ENCODE peak calls at places on chromosome 12, in four cellular contexts. One of them, this sample, is unnamed.

GRCh38 chr12:91718326-91718725 is 427.3 kb downstream of the BTG1 start:
- DNase-seq in K562: no peak
- DNase-seq in HCT116: no peak
- DNase-seq in fibroblast of lung: no peak
- DNase-seq in this sample: no peak

GRCh38 chr12:130967631-130968030 is 13.9 kb downstream of the ADGRD1 start:
- DNase-seq in K562: no peak
- DNase-seq in HCT116: no peak
- DNase-seq in fibroblast of lung: no peak
- DNase-seq in this sample: no peak

GRCh38 chr12:98998697-98999299 is 353.7 kb downstream of the APAF1 start:
- DNase-seq in K562: peak; percentile 40
- DNase-seq in HCT116: peak; percentile 12
- DNase-seq in fibroblast of lung: peak; percentile 23
- DNase-seq in this sample: peak; percentile 68

GRCh38 chr12:19915392-19916192 is 452.7 kb upstream of the PDE3A start:
- DNase-seq in K562: no peak
- DNase-seq in HCT116: peak; percentile 8
- DNase-seq in fibroblast of lung: peak; percentile 57
- DNase-seq in this sample: peak; percentile 48

GRCh38 chr12:87428701-87429277 is 600.4 kb downstream of the C12orf50 start:
- DNase-seq in K562: no peak
- DNase-seq in HCT116: no peak
- DNase-seq in fibroblast of lung: peak; percentile 64
- DNase-seq in this sample: no peak

GRCh38 chr12:45336331-45336730 is 120.4 kb downstream of the ANO6 start:
- DNase-seq in K562: peak; percentile 14
- DNase-seq in HCT116: no peak
- DNase-seq in fibroblast of lung: peak; percentile 98
- DNase-seq in this sample: no peak

GRCh38 chr12:99436584-99436983 is 211.0 kb upstream of the GARIN6 start:
- DNase-seq in K562: no peak
- DNase-seq in HCT116: no peak
- DNase-seq in fibroblast of lung: no peak
- DNase-seq in this sample: no peak

GRCh38 chr12:57888407-57889157 is 42.1 kb upstream of the CTDSP2 start:
- DNase-seq in K562: no peak
- DNase-seq in HCT116: no peak
- DNase-seq in fibroblast of lung: peak; percentile 86
- DNase-seq in this sample: peak; percentile 74

GRCh38 chr12:102681747-102682146 is 201.4 kb upstream of the IGF1 start:
- DNase-seq in K562: no peak
- DNase-seq in HCT116: no peak
- DNase-seq in fibroblast of lung: no peak
- DNase-seq in this sample: no peak

GRCh38 chr12:123160801-123161487 is 10.1 kb upstream of the PITPNM2 start:
- DNase-seq in K562: no peak
- DNase-seq in HCT116: no peak
- DNase-seq in fibroblast of lung: no peak
- DNase-seq in this sample: no peak

GRCh38 chr12:78719721-78720120 is 144.9 kb upstream of the SYT1 start:
- DNase-seq in K562: no peak
- DNase-seq in HCT116: no peak
- DNase-seq in fibroblast of lung: peak; percentile 64
- DNase-seq in this sample: no peak

GRCh38 chr12:31465002-31465401 is 125.9 kb downstream of the DENND5B start:
- DNase-seq in K562: no peak
- DNase-seq in HCT116: no peak
- DNase-seq in fibroblast of lung: no peak
- DNase-seq in this sample: no peak

GRCh38 chr12:64160718-64161060 is 61.4 kb downstream of the KICS2 start:
- DNase-seq in K562: no peak
- DNase-seq in HCT116: no peak
- DNase-seq in fibroblast of lung: peak; percentile 55
- DNase-seq in this sample: no peak

GRCh38 chr12:105091495-105092206 is 7.4 kb upstream of the ALDH1L2 start:
- DNase-seq in K562: no peak
- DNase-seq in HCT116: no peak
- DNase-seq in fibroblast of lung: no peak
- DNase-seq in this sample: no peak

GRCh38 chr12:91178139-91178561 is 4.5 kb downstream of the DCN start:
- DNase-seq in K562: no peak
- DNase-seq in HCT116: no peak
- DNase-seq in fibroblast of lung: peak; percentile 26
- DNase-seq in this sample: peak; percentile 40

GRCh38 chr12:43069768-43070221 is 480.2 kb upstream of the PRICKLE1 start:
- DNase-seq in K562: no peak
- DNase-seq in HCT116: no peak
- DNase-seq in fibroblast of lung: peak; percentile 92
- DNase-seq in this sample: no peak

GRCh38 chr12:116441292-116441691 is 117.9 kb upstream of the MAP1LC3B2 start:
- DNase-seq in K562: no peak
- DNase-seq in HCT116: no peak
- DNase-seq in fibroblast of lung: no peak
- DNase-seq in this sample: no peak

GRCh38 chr12:120528861-120529525 is at the start of gene COQ5:
- DNase-seq in K562: peak; percentile 79
- DNase-seq in HCT116: peak; percentile 68
- DNase-seq in fibroblast of lung: peak; percentile 81
- DNase-seq in this sample: peak; percentile 73

GRCh38 chr12:66044731-66045130 is 85.8 kb downstream of the LLPH start:
- DNase-seq in K562: no peak
- DNase-seq in HCT116: no peak
- DNase-seq in fibroblast of lung: peak; percentile 72
- DNase-seq in this sample: no peak

GRCh38 chr12:123859035-123859434 is 96.9 kb downstream of the DNAH10 start:
- DNase-seq in K562: no peak
- DNase-seq in HCT116: no peak
- DNase-seq in fibroblast of lung: no peak
- DNase-seq in this sample: no peak

GRCh38 chr12:96241484-96242256 is 47.5 kb downstream of the ELK3 start:
- DNase-seq in K562: no peak
- DNase-seq in HCT116: no peak
- DNase-seq in fibroblast of lung: peak; percentile 80
- DNase-seq in this sample: no peak

GRCh38 chr12:100733817-100734593 is 60.6 kb upstream of the ANO4 start:
- DNase-seq in K562: no peak
- DNase-seq in HCT116: peak; percentile 21
- DNase-seq in fibroblast of lung: peak; percentile 23
- DNase-seq in this sample: no peak

GRCh38 chr12:79886917-79887519 is 47.9 kb downstream of the PPP1R12A start:
- DNase-seq in K562: peak; percentile 23
- DNase-seq in HCT116: peak; percentile 41
- DNase-seq in fibroblast of lung: peak; percentile 57
- DNase-seq in this sample: peak; percentile 63

GRCh38 chr12:102879144-102879763 is 37.8 kb downstream of the PAH start:
- DNase-seq in K562: peak; percentile 10
- DNase-seq in HCT116: peak; percentile 76
- DNase-seq in fibroblast of lung: peak; percentile 24
- DNase-seq in this sample: peak; percentile 84

GRCh38 chr12:84079621-84080020 is 833.0 kb downstream of the SLC6A15 start:
- DNase-seq in K562: no peak
- DNase-seq in HCT116: no peak
- DNase-seq in fibroblast of lung: peak; percentile 16
- DNase-seq in this sample: no peak

GRCh38 chr12:79452906-79453305 is 237.9 kb downstream of the PAWR start:
- DNase-seq in K562: no peak
- DNase-seq in HCT116: no peak
- DNase-seq in fibroblast of lung: no peak
- DNase-seq in this sample: no peak

GRCh38 chr12:132074216-132074615 is 69.9 kb downstream of the DDX51 start:
- DNase-seq in K562: no peak
- DNase-seq in HCT116: no peak
- DNase-seq in fibroblast of lung: no peak
- DNase-seq in this sample: no peak

GRCh38 chr12:46549527-46550265 is 177.1 kb upstream of the SLC38A2 start:
- DNase-seq in K562: no peak
- DNase-seq in HCT116: peak; percentile 84
- DNase-seq in fibroblast of lung: peak; percentile 84
- DNase-seq in this sample: peak; percentile 82

GRCh38 chr12:46547421-46548340 is 175.1 kb upstream of the SLC38A2 start:
- DNase-seq in K562: no peak
- DNase-seq in HCT116: no peak
- DNase-seq in fibroblast of lung: peak; percentile 15
- DNase-seq in this sample: no peak

GRCh38 chr12:46550266-46550879 is 177.8 kb upstream of the SLC38A2 start:
- DNase-seq in K562: no peak
- DNase-seq in HCT116: no peak
- DNase-seq in fibroblast of lung: no peak
- DNase-seq in this sample: no peak

DNA sequence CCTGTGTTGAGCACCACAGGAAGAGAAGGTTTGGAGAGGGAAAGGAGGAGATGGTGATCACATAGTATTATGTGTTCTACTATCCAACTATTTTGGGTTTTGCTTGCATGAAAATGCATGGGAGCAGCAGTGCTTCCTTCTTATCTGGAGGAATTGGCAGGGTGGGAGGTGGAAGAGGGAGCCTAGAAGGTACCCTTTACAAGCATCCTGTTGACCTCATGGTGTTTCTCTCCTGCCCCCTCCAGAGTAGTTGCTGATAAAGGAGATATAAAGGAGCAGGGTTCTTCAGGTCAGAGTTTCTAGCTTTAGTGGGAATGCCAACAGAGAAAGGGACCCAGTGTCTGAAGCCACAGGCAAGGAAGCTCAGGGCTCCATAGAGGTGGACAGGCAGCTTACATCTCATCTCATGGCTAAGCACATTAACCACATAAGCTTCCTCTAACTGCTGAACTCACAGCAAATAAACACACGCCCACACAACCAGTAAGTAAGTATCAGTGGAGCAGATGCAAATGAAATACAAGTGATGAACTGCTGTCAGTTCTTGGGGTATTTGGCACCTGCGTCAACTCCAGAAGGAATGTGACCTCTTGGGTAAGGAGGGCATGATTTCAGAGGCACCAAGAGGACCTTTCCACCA is 174.2 kb upstream of the SLC38A2 start:
- DNase-seq in K562: no peak
- DNase-seq in HCT116: no peak
- DNase-seq in fibroblast of lung: peak; percentile 79
- DNase-seq in this sample: peak; percentile 78
- H3K4me1 ChIP-seq in K562: no peaks in the 10 kb centered on the region
- H3K4me1 ChIP-seq in HCT116: peaks cover 55% of the 10 kb centered on the region
- H3K4me1 ChIP-seq in fibroblast of lung: peaks cover 19% of the 10 kb centered on the region
- H3K4me1 ChIP-seq in this sample: peaks cover 54% of the 10 kb centered on the region

DNA sequence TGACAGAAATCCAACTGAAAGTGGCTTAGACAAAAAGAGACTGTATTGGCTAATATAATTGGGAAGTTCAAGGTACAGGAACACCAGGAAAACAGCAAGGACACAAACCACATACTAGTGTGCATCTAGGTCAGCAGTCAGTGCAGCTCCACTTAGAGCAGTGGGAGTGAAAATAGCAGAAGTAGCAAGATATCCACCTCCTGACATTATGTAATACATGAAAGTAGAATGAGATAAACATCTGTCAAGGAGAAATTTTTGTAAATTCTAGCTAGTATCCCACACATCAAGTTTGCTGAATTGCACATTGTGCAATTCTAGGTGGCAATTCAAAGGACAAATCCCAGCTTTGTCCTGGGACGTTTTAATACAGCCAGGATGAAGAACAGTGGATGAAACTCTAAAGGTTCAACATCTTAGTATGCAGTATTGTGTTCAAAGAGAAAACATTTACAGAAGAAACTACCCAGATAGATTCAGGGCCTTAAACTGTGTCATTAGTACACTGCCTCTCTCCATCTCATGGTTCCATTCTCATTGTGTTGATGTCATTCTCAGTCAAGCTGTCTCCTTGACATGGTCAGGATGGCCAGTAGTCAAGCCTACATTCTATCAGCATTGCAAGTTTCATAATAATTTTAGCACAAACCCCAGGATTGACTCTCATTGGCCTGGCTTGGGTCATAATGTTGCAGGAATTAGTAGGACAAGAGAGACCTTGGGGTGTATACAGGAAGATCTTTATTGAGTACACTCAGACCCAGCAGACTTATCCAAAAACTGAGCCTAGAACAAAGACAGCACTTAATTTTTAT is 56.8 kb downstream of the SDR9C7 start:
- DNase-seq in K562: no peak
- DNase-seq in HCT116: no peak
- DNase-seq in fibroblast of lung: no peak
- DNase-seq in this sample: no peak
- H3K9me3 ChIP-seq in K562: no peaks in the 10 kb centered on the region
- H3K9me3 ChIP-seq in HCT116: no peaks in the 10 kb centered on the region
- H3K9me3 ChIP-seq in fibroblast of lung: no peaks in the 10 kb centered on the region
- H3K9me3 ChIP-seq in this sample: no peaks in the 10 kb centered on the region

DNA sequence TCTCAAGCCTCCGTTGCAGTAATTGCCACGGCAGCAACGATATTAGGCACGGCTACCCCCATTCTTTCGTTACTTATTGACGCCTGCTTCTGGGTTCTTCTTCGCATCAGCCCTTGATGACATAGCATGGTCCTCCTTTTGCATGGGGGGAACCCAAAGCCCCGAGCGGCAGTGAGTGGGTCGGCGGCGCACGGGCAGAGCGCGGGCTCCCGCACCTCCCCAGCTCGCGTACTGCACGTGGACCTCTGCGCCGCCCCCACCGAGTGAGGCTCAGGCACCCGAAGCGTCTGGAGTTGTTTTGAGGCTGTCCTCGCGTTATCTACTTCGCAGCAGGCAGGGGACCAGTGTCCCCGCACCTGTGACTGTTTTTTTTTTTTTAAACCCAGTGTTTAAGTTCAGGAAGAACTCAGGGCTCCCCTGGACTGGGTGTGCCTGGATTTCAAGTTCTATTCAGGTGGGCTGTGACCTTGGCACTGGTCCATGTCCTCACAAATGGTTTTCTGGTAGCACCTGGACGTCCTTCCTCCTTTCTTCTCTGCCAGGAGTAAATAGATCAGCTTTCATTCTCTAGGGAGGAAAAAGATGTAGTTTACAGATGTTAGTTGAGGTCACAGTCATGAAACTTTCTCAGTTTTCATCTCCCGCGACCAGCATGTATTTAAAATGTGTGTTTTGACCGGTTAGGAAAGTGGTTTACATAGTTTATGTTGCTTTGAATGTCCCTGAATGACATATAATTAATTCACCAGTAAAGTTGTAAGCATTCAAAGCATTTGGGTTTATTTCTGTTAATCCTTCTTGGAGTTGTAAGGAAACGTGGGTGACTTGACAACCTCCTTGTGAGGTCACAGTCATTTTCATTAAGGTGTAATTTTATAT is 1.4 kb upstream of the FOXN4 start:
- DNase-seq in K562: peak; percentile 43
- DNase-seq in HCT116: no peak
- DNase-seq in fibroblast of lung: no peak
- DNase-seq in this sample: peak; percentile 65
- TF ChIP-seq EZH2 in K562: peak; percentile 85
- TF ChIP-seq EZH2 in HCT116: no peak
- TF ChIP-seq EZH2 in fibroblast of lung: peak; percentile 89
- TF ChIP-seq EZH2 in this sample: no peak

DNA sequence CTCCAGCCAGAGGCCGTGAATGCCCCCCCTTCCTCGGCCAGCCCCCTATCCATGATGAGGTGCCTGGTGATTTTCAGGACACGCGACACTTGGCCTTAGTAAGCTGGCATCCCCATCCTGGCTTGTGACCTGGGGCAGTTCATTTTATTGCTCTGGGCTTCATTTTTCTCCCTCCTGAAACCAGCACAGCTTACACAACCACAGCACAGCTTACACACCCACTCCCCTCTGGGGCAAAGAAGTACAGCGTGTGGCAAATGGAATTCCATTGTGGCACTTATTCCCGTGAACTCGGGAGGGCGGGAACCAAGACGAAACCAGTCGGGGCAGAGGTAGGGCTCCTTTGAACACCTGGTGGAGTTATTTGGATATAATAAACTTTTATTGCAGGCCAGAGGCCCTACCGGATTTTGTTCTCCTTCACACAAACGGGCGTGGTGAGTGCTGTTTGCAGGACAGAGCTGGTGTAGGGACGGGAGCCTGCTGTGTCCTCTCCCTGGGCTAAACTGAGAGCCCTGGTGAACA is 29.1 kb downstream of the CD9 start:
- DNase-seq in K562: no peak
- DNase-seq in HCT116: no peak
- DNase-seq in fibroblast of lung: no peak
- DNase-seq in this sample: no peak
- H3K4me1 ChIP-seq in K562: peaks cover 4% of the 10 kb centered on the region
- H3K4me1 ChIP-seq in HCT116: peaks cover 47% of the 10 kb centered on the region
- H3K4me1 ChIP-seq in fibroblast of lung: peaks cover 42% of the 10 kb centered on the region
- H3K4me1 ChIP-seq in this sample: peaks cover 9% of the 10 kb centered on the region